ENCODE peak calls at places on chromosomes 16 and 17, in five cellular contexts. One of them, this sample, is unnamed.

GRCh38 chr17:39104046-39104445 is 47.4 kb downstream of the PLXDC1 start:
- DNase-seq in stomach: no peak
- DNase-seq in ascending aorta: no peak
- DNase-seq in cardiac muscle cell: no peak
- DNase-seq in neural progenitor cell: no peak
- DNase-seq in this sample: no peak

GRCh38 chr17:14737984-14738651 is 437.2 kb downstream of the HS3ST3B1 start:
- DNase-seq in stomach: peak; percentile 36
- DNase-seq in ascending aorta: peak; percentile 87
- DNase-seq in cardiac muscle cell: no peak
- DNase-seq in neural progenitor cell: peak; percentile 41
- DNase-seq in this sample: peak; percentile 81

GRCh38 chr17:80263253-80264047 is 2.8 kb downstream of the RNF213 start:
- DNase-seq in stomach: peak; percentile 93
- DNase-seq in ascending aorta: peak; percentile 89
- DNase-seq in cardiac muscle cell: no peak
- DNase-seq in neural progenitor cell: no peak
- DNase-seq in this sample: peak; percentile 85

GRCh38 chr17:68705331-68706166 is 104.4 kb upstream of the FAM20A start:
- DNase-seq in stomach: no peak
- DNase-seq in ascending aorta: no peak
- DNase-seq in cardiac muscle cell: no peak
- DNase-seq in neural progenitor cell: no peak
- DNase-seq in this sample: no peak

GRCh38 chr16:16045311-16045710 is 95.9 kb downstream of the ABCC1 start:
- DNase-seq in stomach: no peak
- DNase-seq in ascending aorta: no peak
- DNase-seq in cardiac muscle cell: no peak
- DNase-seq in neural progenitor cell: no peak
- DNase-seq in this sample: no peak

GRCh38 chr17:48510761-48511604 is 19.8 kb downstream of the HOXB1 start:
- DNase-seq in stomach: no peak
- DNase-seq in ascending aorta: no peak
- DNase-seq in cardiac muscle cell: no peak
- DNase-seq in neural progenitor cell: no peak
- DNase-seq in this sample: no peak

GRCh38 chr16:85138825-85139627 is 26.8 kb upstream of the CIBAR2 start:
- DNase-seq in stomach: no peak
- DNase-seq in ascending aorta: no peak
- DNase-seq in cardiac muscle cell: no peak
- DNase-seq in neural progenitor cell: no peak
- DNase-seq in this sample: no peak

GRCh38 chr17:43453331-43453812 is 30.4 kb upstream of the DHX8 start:
- DNase-seq in stomach: no peak
- DNase-seq in ascending aorta: no peak
- DNase-seq in cardiac muscle cell: no peak
- DNase-seq in neural progenitor cell: peak; percentile 16
- DNase-seq in this sample: no peak

GRCh38 chr17:58181796-58182195 is 10.7 kb upstream of the EPX start:
- DNase-seq in stomach: no peak
- DNase-seq in ascending aorta: no peak
- DNase-seq in cardiac muscle cell: no peak
- DNase-seq in neural progenitor cell: no peak
- DNase-seq in this sample: no peak

GRCh38 chr17:1591474-1592090 is 29.0 kb upstream of the PITPNA start:
- DNase-seq in stomach: no peak
- DNase-seq in ascending aorta: no peak
- DNase-seq in cardiac muscle cell: no peak
- DNase-seq in neural progenitor cell: no peak
- DNase-seq in this sample: no peak

GRCh38 chr16:71214771-71215381 is 15.6 kb downstream of the HYDIN start:
- DNase-seq in stomach: no peak
- DNase-seq in ascending aorta: no peak
- DNase-seq in cardiac muscle cell: peak; percentile 22
- DNase-seq in neural progenitor cell: no peak
- DNase-seq in this sample: no peak

GRCh38 chr17:4266550-4266949 is 2.8 kb upstream of the ANKFY1 start:
- DNase-seq in stomach: no peak
- DNase-seq in ascending aorta: no peak
- DNase-seq in cardiac muscle cell: no peak
- DNase-seq in neural progenitor cell: no peak
- DNase-seq in this sample: no peak

GRCh38 chr16:86364653-86365380 is 145.5 kb upstream of the FOXF1 start:
- DNase-seq in stomach: no peak
- DNase-seq in ascending aorta: no peak
- DNase-seq in cardiac muscle cell: no peak
- DNase-seq in neural progenitor cell: no peak
- DNase-seq in this sample: no peak

GRCh38 chr16:87931504-87931903 is 4.8 kb downstream of the CA5A start:
- DNase-seq in stomach: no peak
- DNase-seq in ascending aorta: no peak
- DNase-seq in cardiac muscle cell: no peak
- DNase-seq in neural progenitor cell: no peak
- DNase-seq in this sample: no peak

GRCh38 chr17:21287703-21288449 is 3.4 kb downstream of the MAP2K3 start:
- DNase-seq in stomach: peak; percentile 99
- DNase-seq in ascending aorta: peak; percentile 100
- DNase-seq in cardiac muscle cell: no peak
- DNase-seq in neural progenitor cell: no peak
- DNase-seq in this sample: peak; percentile 100

GRCh38 chr16:3187798-3188674 is at the start of gene OR1F1:
- DNase-seq in stomach: no peak
- DNase-seq in ascending aorta: no peak
- DNase-seq in cardiac muscle cell: peak; percentile 30
- DNase-seq in neural progenitor cell: peak; percentile 65
- DNase-seq in this sample: no peak

GRCh38 chr17:55440391-55440790 is 18.8 kb upstream of the MMD start:
- DNase-seq in stomach: no peak
- DNase-seq in ascending aorta: no peak
- DNase-seq in cardiac muscle cell: no peak
- DNase-seq in neural progenitor cell: no peak
- DNase-seq in this sample: no peak

GRCh38 chr16:57475711-57476339 is 10.5 kb downstream of the DOK4 start:
- DNase-seq in stomach: no peak
- DNase-seq in ascending aorta: peak; percentile 73
- DNase-seq in cardiac muscle cell: peak; percentile 77
- DNase-seq in neural progenitor cell: peak; percentile 89
- DNase-seq in this sample: no peak

GRCh38 chr17:5718751-5719150 is 134.4 kb upstream of the NLRP1 start:
- DNase-seq in stomach: no peak
- DNase-seq in ascending aorta: no peak
- DNase-seq in cardiac muscle cell: no peak
- DNase-seq in neural progenitor cell: peak; percentile 66
- DNase-seq in this sample: no peak

GRCh38 chr17:40371261-40371929 is 6.9 kb upstream of the GJD3 start:
- DNase-seq in stomach: no peak
- DNase-seq in ascending aorta: no peak
- DNase-seq in cardiac muscle cell: no peak
- DNase-seq in neural progenitor cell: no peak
- DNase-seq in this sample: no peak

GRCh38 chr17:67082110-67082509 is 37.8 kb downstream of the CACNG1 start:
- DNase-seq in stomach: no peak
- DNase-seq in ascending aorta: no peak
- DNase-seq in cardiac muscle cell: no peak
- DNase-seq in neural progenitor cell: no peak
- DNase-seq in this sample: no peak

GRCh38 chr17:71926746-71927398 is 193.9 kb upstream of the SOX9 start:
- DNase-seq in stomach: no peak
- DNase-seq in ascending aorta: no peak
- DNase-seq in cardiac muscle cell: no peak
- DNase-seq in neural progenitor cell: no peak
- DNase-seq in this sample: no peak

GRCh38 chr16:85689950-85690320 is 1.2 kb upstream of the GINS2 start:
- DNase-seq in stomach: no peak
- DNase-seq in ascending aorta: no peak
- DNase-seq in cardiac muscle cell: no peak
- DNase-seq in neural progenitor cell: peak; percentile 16
- DNase-seq in this sample: no peak

GRCh38 chr16:82051656-82052055 is 16.6 kb downstream of the HSD17B2 start:
- DNase-seq in stomach: no peak
- DNase-seq in ascending aorta: no peak
- DNase-seq in cardiac muscle cell: no peak
- DNase-seq in neural progenitor cell: no peak
- DNase-seq in this sample: no peak

GRCh38 chr16:21100447-21100846 is 50.2 kb downstream of the DNAH3 start:
- DNase-seq in stomach: no peak
- DNase-seq in ascending aorta: no peak
- DNase-seq in cardiac muscle cell: no peak
- DNase-seq in neural progenitor cell: no peak
- DNase-seq in this sample: no peak

GRCh38 chr17:79937435-79937870 is 98.2 kb upstream of the CBX4 start:
- DNase-seq in stomach: no peak
- DNase-seq in ascending aorta: no peak
- DNase-seq in cardiac muscle cell: no peak
- DNase-seq in neural progenitor cell: no peak
- DNase-seq in this sample: no peak

GRCh38 chr16:11268921-11269375 is at the start of gene TNP2:
- DNase-seq in stomach: no peak
- DNase-seq in ascending aorta: no peak
- DNase-seq in cardiac muscle cell: no peak
- DNase-seq in neural progenitor cell: no peak
- DNase-seq in this sample: no peak

GRCh38 chr17:66564992-66565465 is 262.6 kb downstream of the PRKCA start:
- DNase-seq in stomach: no peak
- DNase-seq in ascending aorta: no peak
- DNase-seq in cardiac muscle cell: no peak
- DNase-seq in neural progenitor cell: peak; percentile 50
- DNase-seq in this sample: no peak

GRCh38 chr16:17972460-17972943 is 364.0 kb downstream of the NPIPA8 start:
- DNase-seq in stomach: no peak
- DNase-seq in ascending aorta: no peak
- DNase-seq in cardiac muscle cell: no peak
- DNase-seq in neural progenitor cell: no peak
- DNase-seq in this sample: no peak

DNA sequence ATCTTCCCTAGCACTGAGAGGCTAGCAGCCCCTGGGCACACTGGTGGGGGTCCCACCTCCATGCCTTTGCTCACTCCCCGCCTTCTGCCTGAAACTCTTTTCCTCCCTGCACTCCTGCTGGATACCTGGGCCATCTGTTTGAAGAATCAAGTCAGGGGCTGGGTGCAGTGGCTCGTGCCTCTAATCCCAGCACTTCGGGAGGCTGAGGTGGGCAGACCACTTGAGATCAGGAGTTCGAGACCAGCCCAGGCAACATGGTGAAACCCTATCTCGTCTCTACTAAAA is 15.7 kb downstream of the FOXJ1 start:
- DNase-seq in stomach: no peak
- DNase-seq in ascending aorta: no peak
- DNase-seq in cardiac muscle cell: no peak
- DNase-seq in neural progenitor cell: no peak
- DNase-seq in this sample: no peak
- TF ChIP-seq CTCF in stomach: no peak
- TF ChIP-seq CTCF in ascending aorta: no peak
- TF ChIP-seq CTCF in cardiac muscle cell: no peak
- TF ChIP-seq CTCF in neural progenitor cell: no peak
- TF ChIP-seq CTCF in this sample: no peak

GRCh38 chr17:75638893-75639292 is 5.7 kb downstream of the SMIM5 start:
- DNase-seq in stomach: no peak
- DNase-seq in ascending aorta: no peak
- DNase-seq in cardiac muscle cell: no peak
- DNase-seq in neural progenitor cell: no peak
- DNase-seq in this sample: no peak
- H3K27ac ChIP-seq in stomach: peak overlapping the region; percentile 91
- H3K27ac ChIP-seq in ascending aorta: no peak overlapping the region
- H3K27ac ChIP-seq in cardiac muscle cell: no peak overlapping the region
- H3K27ac ChIP-seq in neural progenitor cell: no peak overlapping the region
- H3K27ac ChIP-seq in this sample: no peak overlapping the region

GRCh38 chr16:8590811-8591210 is 500 bp upstream of the TMEM114 start:
- DNase-seq in stomach: no peak
- DNase-seq in ascending aorta: no peak
- DNase-seq in cardiac muscle cell: no peak
- DNase-seq in neural progenitor cell: no peak
- DNase-seq in this sample: no peak

GRCh38 chr16:8589293-8590160 is 784 bp downstream of the TMEM114 start:
- DNase-seq in stomach: no peak
- DNase-seq in ascending aorta: no peak
- DNase-seq in cardiac muscle cell: peak; percentile 39
- DNase-seq in neural progenitor cell: peak; percentile 77
- DNase-seq in this sample: no peak

GRCh38 chr16:8587065-8587464 is 3.2 kb downstream of the TMEM114 start:
- DNase-seq in stomach: no peak
- DNase-seq in ascending aorta: no peak
- DNase-seq in cardiac muscle cell: no peak
- DNase-seq in neural progenitor cell: no peak
- DNase-seq in this sample: no peak

GRCh38 chr16:8590161-8590688 is at the start of gene TMEM114:
- DNase-seq in stomach: no peak
- DNase-seq in ascending aorta: no peak
- DNase-seq in cardiac muscle cell: no peak
- DNase-seq in neural progenitor cell: peak; percentile 61
- DNase-seq in this sample: no peak

DNA sequence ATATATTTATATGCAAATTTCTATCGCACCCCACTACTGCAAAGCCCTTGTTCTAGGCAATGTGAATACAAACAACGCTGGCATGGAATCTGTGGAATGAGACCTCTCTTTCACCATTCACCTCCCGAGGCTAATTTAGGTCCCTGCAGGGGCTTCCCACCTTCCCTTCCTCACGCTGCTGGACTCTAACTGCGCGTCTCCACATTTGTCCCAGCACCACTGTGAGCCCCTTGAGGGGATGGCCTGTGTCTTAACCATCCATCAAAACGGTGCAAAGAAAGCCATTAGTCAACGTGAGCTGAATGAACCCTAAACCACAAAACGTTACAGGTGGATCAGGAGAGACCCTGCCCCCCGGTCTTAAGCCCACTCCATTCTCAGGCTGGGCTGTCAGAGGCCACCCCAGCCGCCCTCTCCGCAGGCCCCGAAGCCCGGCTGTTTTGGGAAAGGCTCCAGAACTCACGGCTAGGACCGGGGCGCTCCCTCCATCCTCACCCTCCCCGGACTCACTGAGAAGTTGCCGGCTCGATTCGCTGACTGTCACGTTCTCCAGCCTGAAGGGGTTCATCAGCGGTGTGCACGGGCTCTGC is 1.5 kb downstream of the TMEM114 start:
- DNase-seq in stomach: no peak
- DNase-seq in ascending aorta: no peak
- DNase-seq in cardiac muscle cell: no peak
- DNase-seq in neural progenitor cell: peak; percentile 71
- DNase-seq in this sample: no peak
- H3K4me3 ChIP-seq in stomach: no peak overlapping the region
- H3K4me3 ChIP-seq in ascending aorta: peak overlapping the region; percentile 42
- H3K4me3 ChIP-seq in cardiac muscle cell: peak overlapping the region; percentile 17
- H3K4me3 ChIP-seq in neural progenitor cell: peak overlapping the region; percentile 55
- H3K4me3 ChIP-seq in this sample: peak overlapping the region; percentile 43

DNA sequence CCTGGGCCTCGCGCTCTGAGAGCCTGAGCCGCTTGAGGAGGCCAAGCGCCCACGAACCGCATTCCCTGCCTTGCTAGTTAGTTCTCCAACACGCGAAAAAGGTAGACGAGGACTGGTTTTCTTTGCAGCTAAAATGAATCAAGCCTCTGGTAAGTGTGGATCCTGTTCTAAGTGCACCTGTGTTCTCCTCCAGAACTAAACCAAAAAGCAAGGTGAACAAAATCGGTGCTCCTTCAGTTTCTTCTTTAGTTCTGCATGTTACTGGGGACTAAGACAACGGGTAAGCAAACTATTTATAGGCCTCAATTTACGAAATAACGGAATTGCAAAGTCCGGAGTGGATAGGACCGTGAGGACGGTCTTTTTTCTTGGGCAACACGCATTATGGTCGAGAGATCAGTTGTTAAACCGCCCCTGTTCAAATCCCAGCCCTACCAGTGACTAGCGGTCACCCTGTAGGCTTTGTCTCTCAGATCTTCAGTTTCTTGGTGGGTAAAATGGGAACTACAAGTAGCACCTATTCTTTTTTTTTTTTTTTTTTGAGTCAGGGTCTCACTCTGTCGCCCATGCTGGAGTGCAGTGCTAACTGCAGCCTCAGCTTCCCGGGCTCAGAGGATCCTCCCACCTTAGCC is 993 bp upstream of the ANKRD11 start:
- DNase-seq in stomach: no peak
- DNase-seq in ascending aorta: no peak
- DNase-seq in cardiac muscle cell: no peak
- DNase-seq in neural progenitor cell: peak; percentile 53
- DNase-seq in this sample: no peak
- TF ChIP-seq CTCF in stomach: no peak
- TF ChIP-seq CTCF in ascending aorta: no peak
- TF ChIP-seq CTCF in cardiac muscle cell: peak; percentile 12
- TF ChIP-seq CTCF in neural progenitor cell: peak; percentile 11
- TF ChIP-seq CTCF in this sample: no peak